ENCODE peak calls at places on chromosomes 13 and 19, in seven cellular contexts. G is colonic mucosa, M is kidney, R is cardiac muscle cell, K is mesenchymal stem cell, U is H1, F is mammary epithelial cell. H is an unnamed sample.

GRCh38 chr19:35807633-35808032 is 5.0 kb downstream of the PRODH2 start:
- DNase-seq in G (no peak), M (no peak), R (no peak), K (no peak), U (no peak), F (no peak), H (no peak)

GRCh38 chr19:53868091-53868891 is 608 bp downstream of the MYADM start:
- DNase-seq in G (peak; percentile 70), M (peak; percentile 90), R (peak; percentile 81), K (peak; percentile 76), U (no peak), F (peak; percentile 37), H (peak; percentile 76)

GRCh38 chr13:113869263-113869662 is 5.4 kb upstream of the GAS6 start:
- DNase-seq in G (no peak), M (no peak), R (no peak), K (no peak), U (no peak), F (no peak), H (no peak)

GRCh38 chr13:99987180-99988047 is 5.8 kb downstream of the ZIC2 start:
- DNase-seq in G (no peak), M (no peak), R (no peak), K (no peak), U (no peak), F (no peak), H (no peak)

GRCh38 chr19:45069056-45069455 is 7.2 kb downstream of the ZNF296 start:
- DNase-seq in G (peak; percentile 66), M (no peak), R (peak; percentile 26), K (peak; percentile 17), U (no peak), F (peak; percentile 32), H (no peak)

GRCh38 chr13:49213539-49213938 is 6.6 kb upstream of the MLNR start:
- DNase-seq in G (no peak), M (no peak), R (no peak), K (no peak), U (no peak), F (no peak), H (no peak)

GRCh38 chr19:55750715-55751114 is 8.2 kb upstream of the RFPL4A start:
- DNase-seq in G (no peak), M (no peak), R (no peak), K (no peak), U (no peak), F (no peak), H (no peak)

GRCh38 chr19:48598996-48599626 is 7.4 kb upstream of the SPACA4 start:
- DNase-seq in G (no peak), M (no peak), R (no peak), K (no peak), U (no peak), F (no peak), H (no peak)

GRCh38 chr19:7926021-7926726 is at the start of gene CTXN1:
- DNase-seq in G (peak; percentile 83), M (peak; percentile 90), R (peak; percentile 63), K (peak; percentile 75), U (no peak), F (no peak), H (peak; percentile 72)

GRCh38 chr13:44243198-44243852 is 130.3 kb upstream of the SERP2 start:
- DNase-seq in G (no peak), M (no peak), R (peak; percentile 77), K (peak; percentile 88), U (peak; percentile 60), F (peak; percentile 78), H (no peak)

DNA sequence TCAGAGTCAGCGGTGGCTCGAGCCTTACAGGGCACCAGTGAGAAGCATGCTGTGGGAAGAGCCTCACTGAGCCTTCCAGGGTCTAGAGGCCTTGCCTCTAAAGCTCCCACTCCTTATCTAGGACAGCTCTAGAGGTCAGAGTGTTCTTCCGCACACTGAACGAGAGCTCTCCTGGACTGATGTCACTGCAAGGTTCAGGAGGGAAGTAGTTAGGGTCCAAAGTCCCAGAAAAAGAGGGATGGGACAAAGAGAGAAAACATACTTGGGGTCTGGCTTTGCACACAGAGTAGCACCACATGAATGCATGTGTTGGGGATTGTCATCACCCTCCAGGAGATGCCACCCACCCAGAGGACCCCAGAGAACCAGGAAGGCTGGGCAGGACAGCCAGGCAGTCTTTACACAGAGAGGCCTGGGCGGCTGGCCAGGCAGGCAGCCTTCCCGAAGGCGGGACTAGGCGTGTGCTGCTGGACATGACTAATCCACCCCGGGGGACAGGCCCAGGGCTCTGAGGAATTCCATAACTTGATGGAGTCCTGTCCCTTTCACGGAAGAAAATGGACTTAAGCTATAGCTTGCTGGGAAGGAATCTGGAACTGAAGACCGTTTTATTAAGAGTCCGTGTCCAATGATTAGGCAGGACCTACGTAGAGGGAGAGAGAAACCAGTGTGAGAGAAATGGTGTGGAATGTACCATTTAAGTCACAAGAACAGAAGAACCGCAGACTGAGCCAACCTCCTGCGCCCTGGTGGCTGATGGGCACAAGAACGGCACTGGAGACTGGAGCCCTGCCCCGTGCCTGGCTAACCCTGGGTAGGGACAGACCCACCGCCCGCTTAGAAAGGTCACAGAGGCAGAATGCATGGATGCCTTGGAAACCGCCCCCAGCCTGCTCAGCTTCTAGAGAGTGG is 16.7 kb upstream of the EPHX3 start:
- DNase-seq in G (peak; percentile 72), M (peak; percentile 93), R (peak; percentile 92), K (peak; percentile 88), U (no peak), F (peak; percentile 75), H (no peak)
- H3K27ac ChIP-seq in G (peak overlapping the region; percentile 68), M (peak overlapping the region; percentile 94), R (peak overlapping the region; percentile 66), K (peak overlapping the region; percentile 89), U (no peak overlapping the region), F (peak overlapping the region; percentile 65), H (no peak overlapping the region)

GRCh38 chr19:17136617-17137016 is 61.0 kb downstream of the MYO9B start:
- DNase-seq in G (no peak), M (no peak), R (no peak), K (no peak), U (no peak), F (no peak), H (no peak)

GRCh38 chr19:17138937-17139598 is 63.5 kb downstream of the MYO9B start:
- DNase-seq in G (no peak), M (no peak), R (no peak), K (no peak), U (no peak), F (no peak), H (no peak)

GRCh38 chr19:17137417-17137816 is 61.8 kb downstream of the MYO9B start:
- DNase-seq in G (peak; percentile 25), M (no peak), R (no peak), K (no peak), U (no peak), F (no peak), H (no peak)

DNA sequence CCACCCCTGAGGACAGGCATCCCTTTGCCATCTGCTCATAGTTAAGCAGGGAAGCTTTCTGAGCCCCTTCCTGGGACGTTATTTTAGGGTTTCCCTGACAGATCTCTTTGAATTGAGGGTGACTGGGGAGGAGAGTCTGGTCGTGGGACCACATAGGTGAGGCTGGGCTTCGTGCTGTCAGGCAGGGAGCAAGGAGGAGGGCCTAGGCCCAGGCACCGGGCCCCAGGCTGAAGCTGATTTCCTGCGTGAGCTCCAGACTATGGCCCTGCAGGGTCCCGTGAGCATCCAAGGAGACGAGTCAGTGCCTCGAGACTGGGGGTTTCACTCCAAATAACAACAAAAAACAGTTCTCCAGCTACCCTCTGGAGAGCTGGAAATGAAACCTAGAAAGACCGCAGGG is 60.4 kb downstream of the MYO9B start:
- DNase-seq in G (no peak), M (no peak), R (no peak), K (peak; percentile 38), U (no peak), F (no peak), H (no peak)
- H3K4me3 ChIP-seq in G (no peak overlapping the region), M (peak overlapping the region; percentile 35), R (no peak overlapping the region), K (peak overlapping the region; percentile 70), U (no peak overlapping the region), F (no peak overlapping the region), H (no peak overlapping the region)

GRCh38 chr19:19384486-19384885 is 21.0 kb upstream of the GATAD2A start:
- DNase-seq in G (no peak), M (peak; percentile 74), R (no peak), K (no peak), U (no peak), F (no peak), H (no peak)

GRCh38 chr19:19387108-19387507 is 18.4 kb upstream of the GATAD2A start:
- DNase-seq in G (no peak), M (no peak), R (no peak), K (no peak), U (no peak), F (no peak), H (no peak)

GRCh38 chr19:19385131-19385899 is 20.2 kb upstream of the GATAD2A start:
- DNase-seq in G (peak; percentile 100), M (peak; percentile 100), R (peak; percentile 100), K (peak; percentile 100), U (peak; percentile 100), F (peak; percentile 100), H (no peak)

GRCh38 chr19:19385900-19386339 is 19.6 kb upstream of the GATAD2A start:
- DNase-seq in G (no peak), M (peak; percentile 91), R (no peak), K (no peak), U (no peak), F (no peak), H (no peak)

GRCh38 chr19:19386373-19386869 is 19.1 kb upstream of the GATAD2A start:
- DNase-seq in G (no peak), M (peak; percentile 70), R (no peak), K (no peak), U (no peak), F (no peak), H (no peak)
- H3K4me1 ChIP-seq in G (peaks cover 27% of the 10 kb centered on the region), M (peaks cover 25% of the 10 kb centered on the region), R (peaks cover 20% of the 10 kb centered on the region), K (peaks cover 14% of the 10 kb centered on the region), U (peaks cover 4% of the 10 kb centered on the region), F (peaks cover 27% of the 10 kb centered on the region), H (peaks cover 55% of the 10 kb centered on the region)

GRCh38 chr13:42849200-42849599 is 67.8 kb downstream of the FAM216B start:
- DNase-seq in G (no peak), M (no peak), R (no peak), K (no peak), U (no peak), F (no peak), H (no peak)

GRCh38 chr13:42852102-42852501 is 70.7 kb downstream of the FAM216B start:
- DNase-seq in G (no peak), M (no peak), R (no peak), K (no peak), U (no peak), F (no peak), H (no peak)

GRCh38 chr13:42847891-42848663 is 66.7 kb downstream of the FAM216B start:
- DNase-seq in G (no peak), M (no peak), R (peak; percentile 57), K (peak; percentile 56), U (no peak), F (no peak), H (no peak)
- H3K27ac ChIP-seq in G (no peak overlapping the region), M (no peak overlapping the region), R (no peak overlapping the region), K (no peak overlapping the region), U (no peak overlapping the region), F (no peak overlapping the region), H (no peak overlapping the region)